ENCODE peak calls at places on chromosomes 16 and 17, in ten cellular contexts. One of them, this sample, is unnamed.

GRCh38 chr17:28038802-28039600 is 3.5 kb upstream of the NLK start:
- DNase-seq in amniotic stem cell: no peak
- DNase-seq in ovary: no peak
- DNase-seq in foreskin fibroblast: peak
- DNase-seq in activated effector memory CD4-positive, alpha-beta T cell treated with anti-CD3 and anti-CD28 coated beads, Interleukin-2, amount 50 U/mL, for 16 hours: no peak
- DNase-seq in activated CD4-positive, alpha-beta T cell treated with anti-CD3 and anti-CD28 coated beads for 24 hours: no peak
- DNase-seq in neural crest cell: no peak
- DNase-seq in stimulated activated CD4-positive, alpha-beta T cell treated with anti-CD3 and anti-CD28 coated beads, Interleukin-15, amount 100 ng/mL, for 1 hour: no peak
- DNase-seq in GM06990: no peak
- DNase-seq in NCI-H2029: no peak
- DNase-seq in this sample: no peak

GRCh38 chr17:79005063-79005861 is 4.3 kb downstream of the CANT1 start:
- DNase-seq in amniotic stem cell: no peak
- DNase-seq in ovary: peak
- DNase-seq in foreskin fibroblast: no peak
- DNase-seq in activated effector memory CD4-positive, alpha-beta T cell treated with anti-CD3 and anti-CD28 coated beads, Interleukin-2, amount 50 U/mL, for 16 hours: no peak
- DNase-seq in activated CD4-positive, alpha-beta T cell treated with anti-CD3 and anti-CD28 coated beads for 24 hours: no peak
- DNase-seq in neural crest cell: no peak
- DNase-seq in stimulated activated CD4-positive, alpha-beta T cell treated with anti-CD3 and anti-CD28 coated beads, Interleukin-15, amount 100 ng/mL, for 1 hour: no peak
- DNase-seq in GM06990: no peak
- DNase-seq in NCI-H2029: peak
- DNase-seq in this sample: peak

GRCh38 chr17:67637901-67638641 is 79.7 kb upstream of the NOL11 start:
- DNase-seq in amniotic stem cell: no peak
- DNase-seq in ovary: peak
- DNase-seq in foreskin fibroblast: no peak
- DNase-seq in activated effector memory CD4-positive, alpha-beta T cell treated with anti-CD3 and anti-CD28 coated beads, Interleukin-2, amount 50 U/mL, for 16 hours: no peak
- DNase-seq in activated CD4-positive, alpha-beta T cell treated with anti-CD3 and anti-CD28 coated beads for 24 hours: no peak
- DNase-seq in neural crest cell: no peak
- DNase-seq in stimulated activated CD4-positive, alpha-beta T cell treated with anti-CD3 and anti-CD28 coated beads, Interleukin-15, amount 100 ng/mL, for 1 hour: no peak
- DNase-seq in GM06990: no peak
- DNase-seq in NCI-H2029: peak
- DNase-seq in this sample: peak

GRCh38 chr17:47698749-47699535 is 5.0 kb downstream of the TBKBP1 start:
- DNase-seq in amniotic stem cell: no peak
- DNase-seq in ovary: peak
- DNase-seq in foreskin fibroblast: peak
- DNase-seq in activated effector memory CD4-positive, alpha-beta T cell treated with anti-CD3 and anti-CD28 coated beads, Interleukin-2, amount 50 U/mL, for 16 hours: peak
- DNase-seq in activated CD4-positive, alpha-beta T cell treated with anti-CD3 and anti-CD28 coated beads for 24 hours: peak
- DNase-seq in neural crest cell: peak
- DNase-seq in stimulated activated CD4-positive, alpha-beta T cell treated with anti-CD3 and anti-CD28 coated beads, Interleukin-15, amount 100 ng/mL, for 1 hour: peak
- DNase-seq in GM06990: peak
- DNase-seq in NCI-H2029: no peak
- DNase-seq in this sample: no peak

GRCh38 chr17:75096082-75096625 is 8.4 kb downstream of the SLC16A5 start:
- DNase-seq in amniotic stem cell: no peak
- DNase-seq in ovary: no peak
- DNase-seq in foreskin fibroblast: peak
- DNase-seq in activated effector memory CD4-positive, alpha-beta T cell treated with anti-CD3 and anti-CD28 coated beads, Interleukin-2, amount 50 U/mL, for 16 hours: no peak
- DNase-seq in activated CD4-positive, alpha-beta T cell treated with anti-CD3 and anti-CD28 coated beads for 24 hours: no peak
- DNase-seq in neural crest cell: no peak
- DNase-seq in stimulated activated CD4-positive, alpha-beta T cell treated with anti-CD3 and anti-CD28 coated beads, Interleukin-15, amount 100 ng/mL, for 1 hour: no peak
- DNase-seq in GM06990: no peak
- DNase-seq in NCI-H2029: peak
- DNase-seq in this sample: peak

GRCh38 chr16:11727945-11728543 is 14.6 kb downstream of the TXNDC11 start:
- DNase-seq in amniotic stem cell: no peak
- DNase-seq in ovary: no peak
- DNase-seq in foreskin fibroblast: no peak
- DNase-seq in activated effector memory CD4-positive, alpha-beta T cell treated with anti-CD3 and anti-CD28 coated beads, Interleukin-2, amount 50 U/mL, for 16 hours: no peak
- DNase-seq in activated CD4-positive, alpha-beta T cell treated with anti-CD3 and anti-CD28 coated beads for 24 hours: no peak
- DNase-seq in neural crest cell: no peak
- DNase-seq in stimulated activated CD4-positive, alpha-beta T cell treated with anti-CD3 and anti-CD28 coated beads, Interleukin-15, amount 100 ng/mL, for 1 hour: no peak
- DNase-seq in GM06990: peak
- DNase-seq in NCI-H2029: no peak
- DNase-seq in this sample: no peak

GRCh38 chr17:82092094-82092586 is 5.9 kb downstream of the FASN start:
- DNase-seq in amniotic stem cell: no peak
- DNase-seq in ovary: no peak
- DNase-seq in foreskin fibroblast: no peak
- DNase-seq in activated effector memory CD4-positive, alpha-beta T cell treated with anti-CD3 and anti-CD28 coated beads, Interleukin-2, amount 50 U/mL, for 16 hours: peak
- DNase-seq in activated CD4-positive, alpha-beta T cell treated with anti-CD3 and anti-CD28 coated beads for 24 hours: no peak
- DNase-seq in neural crest cell: no peak
- DNase-seq in stimulated activated CD4-positive, alpha-beta T cell treated with anti-CD3 and anti-CD28 coated beads, Interleukin-15, amount 100 ng/mL, for 1 hour: no peak
- DNase-seq in GM06990: no peak
- DNase-seq in NCI-H2029: no peak
- DNase-seq in this sample: no peak

GRCh38 chr16:8936421-8936820 is 27.3 kb downstream of the USP7 start:
- DNase-seq in amniotic stem cell: no peak
- DNase-seq in ovary: no peak
- DNase-seq in foreskin fibroblast: peak
- DNase-seq in activated effector memory CD4-positive, alpha-beta T cell treated with anti-CD3 and anti-CD28 coated beads, Interleukin-2, amount 50 U/mL, for 16 hours: peak
- DNase-seq in activated CD4-positive, alpha-beta T cell treated with anti-CD3 and anti-CD28 coated beads for 24 hours: peak
- DNase-seq in neural crest cell: no peak
- DNase-seq in stimulated activated CD4-positive, alpha-beta T cell treated with anti-CD3 and anti-CD28 coated beads, Interleukin-15, amount 100 ng/mL, for 1 hour: peak
- DNase-seq in GM06990: no peak
- DNase-seq in NCI-H2029: no peak
- DNase-seq in this sample: no peak

GRCh38 chr16:16974192-16974591 is 496.6 kb downstream of the XYLT1 start:
- DNase-seq in amniotic stem cell: no peak
- DNase-seq in ovary: no peak
- DNase-seq in foreskin fibroblast: no peak
- DNase-seq in activated effector memory CD4-positive, alpha-beta T cell treated with anti-CD3 and anti-CD28 coated beads, Interleukin-2, amount 50 U/mL, for 16 hours: no peak
- DNase-seq in activated CD4-positive, alpha-beta T cell treated with anti-CD3 and anti-CD28 coated beads for 24 hours: no peak
- DNase-seq in neural crest cell: no peak
- DNase-seq in stimulated activated CD4-positive, alpha-beta T cell treated with anti-CD3 and anti-CD28 coated beads, Interleukin-15, amount 100 ng/mL, for 1 hour: no peak
- DNase-seq in GM06990: no peak
- DNase-seq in NCI-H2029: no peak
- DNase-seq in this sample: no peak